ENCODE peak calls at places on chromosome 2, in six cellular contexts. U is IMR-90, E is HepG2, I is heart left ventricle, D is prostate gland, W is spleen. M is an unnamed sample.

GRCh38 chr2:38122344-38122743 is 46.4 kb upstream of the CYP1B1 start:
- DNase-seq in I (no peak), E (no peak), D (no peak), W (no peak), U (no peak), M (no peak)

GRCh38 chr2:101111917-101112771 is 39.0 kb downstream of the TBC1D8 start:
- DNase-seq in D (no peak), U (peak), E (peak), I (peak), W (no peak), M (no peak)

GRCh38 chr2:46535360-46535759 is 56.0 kb downstream of the TMEM247 start:
- DNase-seq in W (no peak), I (no peak), D (no peak), U (no peak), E (no peak), M (no peak)

GRCh38 chr2:148613231-148614023 is 31.1 kb upstream of the EPC2 start:
- DNase-seq in E (no peak), W (no peak), U (no peak), D (no peak), I (no peak), M (no peak)

GRCh38 chr2:46615555-46616487 is 136.5 kb downstream of the TMEM247 start:
- DNase-seq in D (no peak), W (peak), E (peak), U (peak), I (no peak), M (no peak)

GRCh38 chr2:236627846-236628245 is 58.2 kb downstream of the ACKR3 start:
- DNase-seq in U (no peak), W (peak), I (peak), E (no peak), D (no peak), M (peak)

GRCh38 chr2:148552675-148553331 is 91.7 kb upstream of the EPC2 start:
- DNase-seq in I (no peak), U (peak), D (no peak), W (no peak), E (no peak), M (no peak)

GRCh38 chr2:226911932-226912331 is 76.1 kb downstream of the RHBDD1 start:
- DNase-seq in D (no peak), U (peak), I (no peak), E (no peak), W (no peak), M (no peak)

GRCh38 chr2:66000888-66001287 is 434.0 kb upstream of the MEIS1 start:
- DNase-seq in U (no peak), I (no peak), W (no peak), D (no peak), E (no peak), M (no peak)

GRCh38 chr2:102310964-102311640 is at the start of gene IL1RL1:
- DNase-seq in E (no peak), W (no peak), U (no peak), D (no peak), I (no peak), M (no peak)

GRCh38 chr2:55156326-55156725 is 75.8 kb downstream of the CLHC1 start:
- DNase-seq in I (no peak), D (no peak), E (no peak), U (peak), W (no peak), M (no peak)

GRCh38 chr2:78585849-78586248 is 439.7 kb upstream of the REG3G start:
- DNase-seq in I (no peak), D (no peak), E (no peak), U (no peak), W (no peak), M (no peak)

GRCh38 chr2:7835693-7836680 is 845.9 kb upstream of the ID2 start:
- DNase-seq in U (no peak), W (no peak), E (peak), I (no peak), D (no peak), M (no peak)

GRCh38 chr2:16255120-16255519 is 314.8 kb downstream of the MYCN start:
- DNase-seq in U (no peak), I (no peak), D (no peak), E (no peak), W (no peak), M (no peak)

GRCh38 chr2:62760555-62760954 is 55.0 kb downstream of the EHBP1 start:
- DNase-seq in W (no peak), E (no peak), D (no peak), I (no peak), U (peak), M (no peak)

GRCh38 chr2:195322324-195322723 is 334.7 kb upstream of the SLC39A10 start:
- DNase-seq in W (no peak), E (no peak), I (no peak), U (no peak), D (peak), M (no peak)

GRCh38 chr2:229342376-229342775 is 71.3 kb upstream of the PID1 start:
- DNase-seq in E (peak), U (no peak), W (no peak), I (no peak), D (peak), M (peak)

GRCh38 chr2:193518061-193518817 is 1323.5 kb upstream of the TMEFF2 start:
- DNase-seq in W (no peak), D (no peak), E (no peak), I (no peak), U (peak), M (no peak)

GRCh38 chr2:60966465-60967405 is 50.8 kb upstream of the PEX13 start:
- DNase-seq in I (no peak), D (no peak), E (no peak), W (no peak), U (no peak), M (no peak)

DNA sequence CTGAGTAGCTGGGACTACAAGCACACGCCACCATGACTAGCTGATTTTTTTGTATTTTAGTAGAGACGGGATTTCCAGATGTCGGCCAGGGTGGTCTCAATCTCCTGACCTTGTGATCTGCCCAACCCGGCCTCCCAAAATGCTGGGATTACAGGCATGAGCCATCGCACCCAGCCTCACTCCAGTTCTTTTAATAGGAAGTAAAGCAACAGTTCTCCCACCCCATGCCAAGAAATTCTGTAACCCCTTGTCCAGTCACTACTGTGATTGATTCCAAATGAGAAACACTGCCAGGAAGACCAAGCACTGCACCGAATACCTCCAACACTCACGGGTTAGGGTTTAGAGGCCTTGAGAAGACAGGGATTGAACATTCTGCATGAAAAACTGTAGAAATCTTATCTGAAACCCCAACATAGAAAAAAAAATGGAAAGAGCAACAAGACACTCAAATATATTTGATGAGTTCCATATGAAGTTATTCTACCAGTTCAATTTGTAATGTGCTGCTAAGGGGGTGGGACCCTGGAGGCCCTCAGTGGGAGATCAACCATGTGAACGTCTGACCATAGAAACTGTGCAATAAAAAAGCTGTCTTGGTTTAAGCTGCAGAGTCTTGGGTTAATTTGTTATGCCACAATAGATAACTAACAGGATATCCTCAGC is 48.2 kb upstream of the BIN1 start:
- DNase-seq in I (no peak), U (peak), D (no peak), W (no peak), E (no peak), M (no peak)
- TF ChIP-seq POLR2A in I (no peak), U (no peak), D (no peak), W (no peak), E (no peak), M (no peak)

DNA sequence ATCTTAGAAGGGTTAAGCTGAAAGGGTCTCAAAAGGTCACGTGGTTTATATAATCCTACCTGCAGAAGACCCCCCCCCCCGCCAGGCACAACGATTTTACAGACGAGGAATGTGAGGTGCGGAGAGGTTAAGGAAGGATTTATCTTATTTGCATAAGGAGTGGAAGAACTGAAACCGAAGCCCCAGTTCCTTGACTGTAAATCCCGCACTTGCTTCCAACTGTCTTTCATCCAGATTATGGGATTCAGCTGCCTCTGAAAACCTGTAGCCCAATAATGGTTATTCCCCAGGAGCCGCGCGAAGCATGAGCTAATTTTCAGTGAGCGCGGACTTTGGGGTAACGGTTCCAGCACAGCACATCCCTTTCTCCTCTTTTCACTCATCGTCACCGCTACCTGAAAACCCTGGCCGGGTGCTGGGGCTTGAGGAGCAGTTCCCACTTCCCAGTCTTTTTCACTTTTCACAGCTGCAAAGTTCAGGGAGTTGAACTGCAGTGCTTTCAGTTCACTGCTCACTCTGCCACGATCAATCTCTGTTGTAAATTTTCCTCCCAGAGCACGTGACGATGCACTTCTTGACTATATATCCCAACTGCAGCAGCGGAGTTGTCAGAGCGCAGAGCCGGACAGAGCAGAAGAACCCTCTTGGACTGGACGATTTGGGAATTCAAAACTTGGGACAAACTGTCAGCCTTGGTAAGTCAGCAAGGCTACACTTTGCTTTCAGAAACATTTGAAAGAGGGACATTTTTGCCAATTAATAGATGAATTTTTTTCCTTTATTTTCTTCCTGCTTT is at the start of gene KCNE4:
- DNase-seq in I (peak), E (no peak), U (peak), D (no peak), W (no peak), M (no peak)
- TF ChIP-seq POLR2A in I (peak), E (no peak), U (peak), D (no peak), W (no peak), M (peak)

DNA sequence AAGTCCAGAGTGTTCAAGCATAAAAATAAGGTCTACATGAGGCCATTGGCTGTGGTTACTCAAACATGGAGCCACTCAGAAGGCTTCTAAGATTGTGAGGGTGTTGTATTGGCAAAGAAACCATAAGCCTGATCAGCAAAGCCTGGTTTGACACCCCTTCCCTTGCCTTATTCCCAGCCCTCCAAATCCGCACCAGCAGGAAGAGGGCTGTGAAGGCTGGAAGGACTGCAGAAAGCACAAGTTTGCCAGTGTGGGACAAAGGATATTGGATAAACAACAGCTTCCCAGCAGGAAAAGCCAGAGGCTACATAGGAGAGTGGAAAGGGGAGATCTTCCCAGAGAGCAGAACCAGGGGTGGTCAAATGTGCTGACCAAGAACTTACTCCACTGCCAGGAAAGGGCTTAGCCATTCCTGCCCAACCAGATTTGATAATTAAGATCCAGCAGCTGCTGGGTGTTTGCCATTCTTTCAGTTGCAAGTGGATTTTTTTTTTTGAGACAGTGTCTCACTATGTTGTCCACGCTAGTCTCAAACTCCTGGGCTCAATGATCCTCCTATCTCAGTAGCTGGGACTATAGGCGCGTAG is 1.5 kb upstream of the PRKAG3 start:
- DNase-seq in D (no peak), U (no peak), W (no peak), E (no peak), I (no peak), M (no peak)
- TF ChIP-seq POLR2A in D (no peak), U (no peak), W (no peak), E (no peak), I (no peak), M (no peak)

GRCh38 chr2:237966565-237967462 is at the start of gene UBE2F:
- DNase-seq in D (peak), E (peak), I (peak), W (peak), U (peak), M (peak)
- TF ChIP-seq POLR2A in D (peak), E (peak), I (peak), W (no peak), U (peak), M (peak)

DNA sequence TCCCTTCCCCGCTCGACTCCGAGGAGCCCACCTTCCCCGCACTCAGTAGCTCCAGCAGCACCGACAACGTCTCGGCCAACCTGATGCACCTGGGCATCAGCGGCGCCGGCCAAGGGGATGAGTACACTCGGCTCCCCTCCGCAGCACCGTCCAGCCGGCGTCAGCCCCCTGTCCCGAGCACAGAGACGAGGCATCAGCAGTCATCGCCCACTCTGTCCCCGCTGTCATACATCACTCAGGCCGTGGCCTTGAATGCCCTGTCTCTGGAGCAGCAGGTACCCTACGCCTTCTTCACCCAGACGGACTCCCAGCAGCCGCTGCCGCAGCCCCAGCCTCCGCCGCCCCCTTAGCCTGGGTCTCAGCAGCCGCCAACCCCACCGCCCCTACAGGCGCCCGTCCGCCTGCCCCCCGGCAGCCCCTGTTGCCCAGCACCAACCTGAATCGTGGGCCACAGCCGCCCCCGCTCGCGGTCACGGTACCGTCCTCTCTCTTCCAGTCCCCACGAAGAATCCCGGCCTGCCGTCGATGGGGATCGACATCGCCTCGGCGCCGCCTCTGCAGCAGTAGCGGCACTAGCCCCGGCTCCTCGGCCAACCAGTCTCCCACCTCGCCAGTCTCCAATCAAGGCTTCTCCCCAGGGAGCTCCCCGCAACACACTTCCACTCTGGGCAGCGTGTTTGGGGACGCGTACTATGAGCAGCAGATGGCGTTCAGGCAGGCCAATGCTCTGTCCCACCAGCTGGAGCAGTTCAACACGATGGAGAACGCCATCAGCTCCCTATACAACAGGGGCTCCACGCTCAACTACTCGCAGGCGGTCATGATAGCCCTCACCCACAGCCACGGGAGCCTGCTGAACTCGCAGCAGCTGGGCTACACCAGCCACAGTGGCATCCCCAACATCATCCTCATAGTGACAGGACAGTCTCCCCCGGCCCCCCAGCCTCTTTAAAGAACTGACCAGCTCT is 1195.9 kb upstream of the CHAC2 start:
- DNase-seq in I (no peak), E (no peak), D (no peak), U (no peak), W (peak), M (peak)
- TF ChIP-seq POLR2A in I (no peak), E (no peak), D (no peak), U (no peak), W (no peak), M (no peak)

GRCh38 chr2:85537600-85538506 is 1.1 kb upstream of the MAT2A start:
- DNase-seq in U (no peak), I (peak), E (peak), W (peak), D (peak), M (peak)
- TF ChIP-seq POLR2A in U (no peak), I (no peak), E (peak), W (no peak), D (no peak), M (peak)

GRCh38 chr2:191150451-191151314 is at the start of gene STAT4:
- DNase-seq in W (peak), U (peak), D (peak), I (peak), E (no peak), M (peak)
- TF ChIP-seq POLR2A in W (peak), U (no peak), D (no peak), I (no peak), E (no peak), M (peak)